ENCODE peak calls at places on chromosomes 16 and 17, in four cellular contexts. One of them, this sample, is unnamed.
A peak's percentile ranks its signal among the peaks of the same experiment; 100 is the strongest.

GRCh38 chr16:57041182-57042156 is 50.9 kb upstream of the CPNE2 start:
- DNase-seq in spleen: peak; percentile 90
- DNase-seq in IMR-90: no peak
- DNase-seq in CD4-positive, alpha-beta memory T cell: peak; percentile 81
- DNase-seq in this sample: no peak

GRCh38 chr17:58630883-58631522 is 60.8 kb downstream of the TEX14 start:
- DNase-seq in spleen: no peak
- DNase-seq in IMR-90: no peak
- DNase-seq in CD4-positive, alpha-beta memory T cell: no peak
- DNase-seq in this sample: peak; percentile 99

GRCh38 chr16:777826-778225 is 10.4 kb downstream of the RPUSD1 start:
- DNase-seq in spleen: no peak
- DNase-seq in IMR-90: peak; percentile 19
- DNase-seq in CD4-positive, alpha-beta memory T cell: no peak
- DNase-seq in this sample: peak; percentile 17

GRCh38 chr16:629289-630023 is 1.3 kb upstream of the WFIKKN1 start:
- DNase-seq in spleen: peak; percentile 72
- DNase-seq in IMR-90: no peak
- DNase-seq in CD4-positive, alpha-beta memory T cell: no peak
- DNase-seq in this sample: peak; percentile 44

GRCh38 chr16:81850197-81850944 is 71.3 kb downstream of the PLCG2 start:
- DNase-seq in spleen: no peak
- DNase-seq in IMR-90: no peak
- DNase-seq in CD4-positive, alpha-beta memory T cell: no peak
- DNase-seq in this sample: no peak

GRCh38 chr17:80260791-80261158 is at the start of gene RNF213:
- DNase-seq in spleen: peak; percentile 95
- DNase-seq in IMR-90: no peak
- DNase-seq in CD4-positive, alpha-beta memory T cell: peak; percentile 73
- DNase-seq in this sample: peak; percentile 40

GRCh38 chr16:29694384-29695195 is 15.6 kb downstream of the QPRT start:
- DNase-seq in spleen: peak; percentile 60
- DNase-seq in IMR-90: no peak
- DNase-seq in CD4-positive, alpha-beta memory T cell: no peak
- DNase-seq in this sample: no peak

GRCh38 chr17:5631958-5632357 is 47.6 kb upstream of the NLRP1 start:
- DNase-seq in spleen: no peak
- DNase-seq in IMR-90: no peak
- DNase-seq in CD4-positive, alpha-beta memory T cell: no peak
- DNase-seq in this sample: no peak

GRCh38 chr17:21166599-21167265 is 40.0 kb downstream of the DHRS7B start:
- DNase-seq in spleen: no peak
- DNase-seq in IMR-90: peak; percentile 11
- DNase-seq in CD4-positive, alpha-beta memory T cell: no peak
- DNase-seq in this sample: no peak

GRCh38 chr16:29883987-29884386 is 15.4 kb downstream of the SEZ6L2 start:
- DNase-seq in spleen: no peak
- DNase-seq in IMR-90: no peak
- DNase-seq in CD4-positive, alpha-beta memory T cell: no peak
- DNase-seq in this sample: no peak

GRCh38 chr16:55615071-55615470 is 40.7 kb upstream of the SLC6A2 start:
- DNase-seq in spleen: no peak
- DNase-seq in IMR-90: no peak
- DNase-seq in CD4-positive, alpha-beta memory T cell: no peak
- DNase-seq in this sample: no peak

GRCh38 chr17:21042434-21043295 is at the start of gene USP22:
- DNase-seq in spleen: peak; percentile 98
- DNase-seq in IMR-90: no peak
- DNase-seq in CD4-positive, alpha-beta memory T cell: peak; percentile 91
- DNase-seq in this sample: no peak

GRCh38 chr17:61202564-61202963 is 197.1 kb upstream of the TBX2 start:
- DNase-seq in spleen: no peak
- DNase-seq in IMR-90: peak; percentile 81
- DNase-seq in CD4-positive, alpha-beta memory T cell: no peak
- DNase-seq in this sample: peak; percentile 49

GRCh38 chr16:12904041-12904671 is 2.8 kb downstream of the SHISA9 start:
- DNase-seq in spleen: no peak
- DNase-seq in IMR-90: no peak
- DNase-seq in CD4-positive, alpha-beta memory T cell: no peak
- DNase-seq in this sample: no peak

GRCh38 chr16:15856901-15857778 is at the start of gene MYH11:
- DNase-seq in spleen: no peak
- DNase-seq in IMR-90: no peak
- DNase-seq in CD4-positive, alpha-beta memory T cell: no peak
- DNase-seq in this sample: peak; percentile 13
- H3K4me3 ChIP-seq in spleen: peak within 1 kb of the TSS; percentile 48
- H3K4me3 ChIP-seq in IMR-90: peak within 1 kb of the TSS; percentile 61
- H3K4me3 ChIP-seq in CD4-positive, alpha-beta memory T cell: no peak within 1 kb of the TSS
- H3K4me3 ChIP-seq in this sample: peak within 1 kb of the TSS; percentile 56

GRCh38 chr16:9061358-9061813 is 30.1 kb upstream of the HAPSTR1 start:
- DNase-seq in spleen: no peak
- DNase-seq in IMR-90: peak; percentile 82
- DNase-seq in CD4-positive, alpha-beta memory T cell: no peak
- DNase-seq in this sample: peak; percentile 92

GRCh38 chr16:9058211-9058610 is 33.2 kb upstream of the HAPSTR1 start:
- DNase-seq in spleen: no peak
- DNase-seq in IMR-90: no peak
- DNase-seq in CD4-positive, alpha-beta memory T cell: no peak
- DNase-seq in this sample: no peak

GRCh38 chr16:9062301-9062700 is 29.1 kb upstream of the HAPSTR1 start:
- DNase-seq in spleen: no peak
- DNase-seq in IMR-90: no peak
- DNase-seq in CD4-positive, alpha-beta memory T cell: no peak
- DNase-seq in this sample: no peak

GRCh38 chr16:9056061-9056460 is 35.4 kb upstream of the HAPSTR1 start:
- DNase-seq in spleen: no peak
- DNase-seq in IMR-90: no peak
- DNase-seq in CD4-positive, alpha-beta memory T cell: no peak
- DNase-seq in this sample: no peak

GRCh38 chr16:9060225-9060624 is 31.2 kb upstream of the HAPSTR1 start:
- DNase-seq in spleen: no peak
- DNase-seq in IMR-90: no peak
- DNase-seq in CD4-positive, alpha-beta memory T cell: no peak
- DNase-seq in this sample: no peak
- H3K4me3 ChIP-seq in spleen: no peak overlapping the region
- H3K4me3 ChIP-seq in IMR-90: no peak overlapping the region
- H3K4me3 ChIP-seq in CD4-positive, alpha-beta memory T cell: no peak overlapping the region
- H3K4me3 ChIP-seq in this sample: peak overlapping the region; percentile 55

DNA sequence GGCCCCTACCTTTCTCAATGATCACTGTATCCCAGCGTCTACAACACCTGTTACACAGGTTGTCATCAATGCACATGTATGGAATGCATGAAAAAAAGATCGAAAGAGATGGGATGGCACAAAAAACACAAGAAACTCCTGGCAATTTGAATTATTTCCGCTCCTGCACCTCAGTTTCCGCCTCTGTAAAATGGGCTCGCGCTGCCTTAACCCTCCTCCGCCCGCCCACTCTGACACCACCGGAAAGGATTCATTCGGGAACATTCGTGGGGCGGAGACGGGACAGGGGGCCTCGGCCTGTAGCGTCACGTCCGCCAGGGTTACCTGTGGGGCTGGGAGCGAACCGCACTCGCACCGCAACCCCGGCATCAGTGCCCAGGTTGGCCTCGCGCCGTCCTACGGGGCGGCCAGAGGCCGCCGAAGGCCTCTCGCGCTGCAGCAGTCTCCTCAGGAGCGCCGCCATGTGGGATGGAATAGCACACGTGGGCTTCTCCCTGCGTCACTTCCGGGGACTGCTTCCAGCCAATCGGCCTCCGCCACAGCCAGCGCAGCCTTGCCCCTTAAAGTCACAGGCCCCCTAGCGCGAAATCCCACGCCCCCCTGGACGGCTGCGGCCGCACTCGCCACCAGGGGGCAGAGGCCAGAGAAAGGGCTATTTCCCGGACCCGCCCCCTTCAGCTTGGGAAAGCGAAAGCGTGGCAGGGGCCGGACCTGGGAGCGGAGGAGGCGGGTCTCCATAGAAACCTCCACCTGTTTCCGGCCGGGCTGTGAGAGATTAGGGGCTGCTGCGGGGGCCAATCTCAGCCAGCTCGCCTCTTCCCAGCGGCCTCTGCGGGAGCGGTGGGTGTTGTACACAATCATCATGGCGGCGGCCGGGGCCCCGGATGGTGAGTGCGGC is at the start of the genes EARS2 and UBFD1:
- DNase-seq in spleen: peak; percentile 99
- DNase-seq in IMR-90: peak; percentile 98
- DNase-seq in CD4-positive, alpha-beta memory T cell: peak; percentile 97
- DNase-seq in this sample: peak; percentile 99
- H3K4me3 ChIP-seq in spleen: peak within 1 kb of the TSS; percentile 100
- H3K4me3 ChIP-seq in IMR-90: peak within 1 kb of the TSS; percentile 67
- H3K4me3 ChIP-seq in CD4-positive, alpha-beta memory T cell: peak within 1 kb of the TSS; percentile 95
- H3K4me3 ChIP-seq in this sample: peak within 1 kb of the TSS; percentile 93

DNA sequence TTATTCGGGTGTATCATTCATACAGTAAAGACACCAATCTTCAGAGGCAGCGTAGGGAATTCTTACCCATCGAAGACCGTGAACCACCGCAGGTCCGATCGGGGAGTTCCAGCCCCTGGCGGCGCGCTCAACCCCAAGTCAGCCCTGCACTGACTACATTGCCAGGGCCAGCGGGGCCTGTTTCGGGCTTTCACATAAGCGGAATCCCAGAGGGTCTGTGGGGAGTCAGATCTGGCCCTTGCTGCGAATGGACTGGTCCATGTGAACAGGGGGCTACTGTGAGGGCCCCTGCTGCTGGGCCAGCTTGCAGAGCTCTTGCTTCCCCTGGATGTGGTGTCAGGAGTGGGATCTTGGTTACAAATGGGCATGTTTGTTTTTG is 7.6 kb downstream of the PDE6G start:
- DNase-seq in spleen: no peak
- DNase-seq in IMR-90: no peak
- DNase-seq in CD4-positive, alpha-beta memory T cell: no peak
- DNase-seq in this sample: no peak
- H3K4me3 ChIP-seq in spleen: no peak overlapping the region
- H3K4me3 ChIP-seq in IMR-90: no peak overlapping the region
- H3K4me3 ChIP-seq in CD4-positive, alpha-beta memory T cell: no peak overlapping the region
- H3K4me3 ChIP-seq in this sample: no peak overlapping the region

GRCh38 chr17:42438600-42439567 is 15.8 kb upstream of the CAVIN1 start:
- DNase-seq in spleen: peak; percentile 81
- DNase-seq in IMR-90: no peak
- DNase-seq in CD4-positive, alpha-beta memory T cell: no peak
- DNase-seq in this sample: no peak

GRCh38 chr17:42431758-42432161 is 8.7 kb upstream of the CAVIN1 start:
- DNase-seq in spleen: no peak
- DNase-seq in IMR-90: peak; percentile 29
- DNase-seq in CD4-positive, alpha-beta memory T cell: no peak
- DNase-seq in this sample: peak; percentile 47

GRCh38 chr17:42441717-42442565 is 16.7 kb upstream of the ATP6V0A1 start:
- DNase-seq in spleen: no peak
- DNase-seq in IMR-90: no peak
- DNase-seq in CD4-positive, alpha-beta memory T cell: no peak
- DNase-seq in this sample: no peak

GRCh38 chr17:42436401-42436800 is 13.3 kb upstream of the CAVIN1 start:
- DNase-seq in spleen: no peak
- DNase-seq in IMR-90: peak; percentile 99
- DNase-seq in CD4-positive, alpha-beta memory T cell: no peak
- DNase-seq in this sample: peak; percentile 97
- H3K4me3 ChIP-seq in spleen: no peak overlapping the region
- H3K4me3 ChIP-seq in IMR-90: peak overlapping the region; percentile 8
- H3K4me3 ChIP-seq in CD4-positive, alpha-beta memory T cell: no peak overlapping the region
- H3K4me3 ChIP-seq in this sample: peak overlapping the region; percentile 26

GRCh38 chr17:8015236-8015956 is 13.0 kb downstream of the GUCY2D start:
- DNase-seq in spleen: peak; percentile 64
- DNase-seq in IMR-90: no peak
- DNase-seq in CD4-positive, alpha-beta memory T cell: no peak
- DNase-seq in this sample: no peak

GRCh38 chr17:8015957-8016631 is 13.7 kb downstream of the GUCY2D start:
- DNase-seq in spleen: peak; percentile 81
- DNase-seq in IMR-90: no peak
- DNase-seq in CD4-positive, alpha-beta memory T cell: no peak
- DNase-seq in this sample: no peak

GRCh38 chr17:8014558-8014850 is 12.1 kb downstream of the GUCY2D start:
- DNase-seq in spleen: peak; percentile 25
- DNase-seq in IMR-90: no peak
- DNase-seq in CD4-positive, alpha-beta memory T cell: no peak
- DNase-seq in this sample: no peak

GRCh38 chr17:8018436-8018835 is 16.0 kb downstream of the GUCY2D start:
- DNase-seq in spleen: no peak
- DNase-seq in IMR-90: no peak
- DNase-seq in CD4-positive, alpha-beta memory T cell: no peak
- DNase-seq in this sample: no peak

DNA sequence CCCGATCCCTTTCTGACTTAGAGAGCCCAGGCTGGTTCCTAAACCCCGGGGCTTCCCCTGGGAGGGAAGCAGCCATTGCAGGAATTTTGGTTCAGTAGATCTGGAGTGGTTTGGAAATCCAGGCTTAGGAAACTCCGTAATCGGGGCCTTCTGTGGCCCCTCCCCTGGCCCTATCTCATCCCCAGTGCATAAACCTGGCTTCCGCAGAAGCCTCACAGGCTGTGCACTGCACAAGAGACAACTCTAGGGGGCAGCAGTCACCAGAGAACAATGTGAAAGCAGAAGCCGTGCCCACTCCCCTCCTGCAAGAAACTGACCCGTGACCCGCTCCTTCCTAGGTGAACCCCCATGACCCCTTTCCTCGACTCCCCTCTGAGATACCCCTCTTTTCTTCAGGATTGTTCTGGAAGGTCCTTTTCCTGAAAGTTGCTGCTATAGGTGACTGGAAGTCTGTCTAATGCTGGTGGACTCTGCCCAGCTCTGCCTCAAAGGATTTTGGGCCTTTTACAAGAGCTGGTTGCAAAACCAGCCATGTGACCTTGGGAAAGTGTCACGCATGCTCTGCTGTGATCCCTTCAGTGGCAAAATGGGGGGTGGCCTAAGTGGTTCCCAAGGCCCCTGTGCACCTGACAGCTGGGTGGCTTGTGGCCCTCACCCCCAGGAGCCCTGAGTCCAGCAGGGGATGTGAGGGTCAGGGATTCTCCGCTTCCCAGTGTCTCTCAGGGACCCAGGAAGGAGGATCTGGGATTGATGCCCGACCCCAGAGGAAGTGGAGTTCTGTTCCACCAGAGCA is 14.4 kb downstream of the GUCY2D start:
- DNase-seq in spleen: peak; percentile 81
- DNase-seq in IMR-90: no peak
- DNase-seq in CD4-positive, alpha-beta memory T cell: peak; percentile 33
- DNase-seq in this sample: peak; percentile 36
- H3K4me3 ChIP-seq in spleen: peak overlapping the region; percentile 38
- H3K4me3 ChIP-seq in IMR-90: no peak overlapping the region
- H3K4me3 ChIP-seq in CD4-positive, alpha-beta memory T cell: peak overlapping the region; percentile 47
- H3K4me3 ChIP-seq in this sample: no peak overlapping the region

DNA sequence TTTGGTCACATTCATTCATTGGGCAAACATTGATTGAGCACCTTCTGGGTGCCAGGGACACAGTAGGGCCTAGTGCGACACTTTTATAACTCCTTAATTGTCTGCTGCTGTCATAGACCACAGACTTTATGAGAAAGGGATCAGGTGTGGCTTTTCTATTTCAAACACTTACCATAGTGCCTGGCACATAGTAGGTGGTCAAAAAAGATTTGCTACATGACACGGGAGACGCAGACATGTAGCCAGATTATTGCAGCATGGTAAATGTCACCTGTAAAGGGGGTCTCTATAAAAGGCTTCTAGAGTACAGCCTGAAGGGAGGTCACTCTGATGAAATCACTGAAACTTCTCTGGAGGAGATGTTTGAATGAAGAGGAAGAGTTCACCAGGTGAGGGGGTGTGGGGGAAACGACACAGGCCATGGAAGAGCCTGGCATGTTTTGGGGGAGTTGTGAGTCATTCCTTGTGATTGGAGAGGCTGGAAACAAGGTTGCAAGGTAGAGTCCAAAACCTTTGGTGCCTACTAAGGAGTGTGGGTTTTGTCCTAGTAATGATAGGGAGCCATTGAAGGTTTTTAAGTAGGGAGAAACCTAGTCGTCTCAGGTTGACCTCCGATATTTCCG is 1.6 kb downstream of the RSAD1 start:
- DNase-seq in spleen: peak; percentile 2
- DNase-seq in IMR-90: no peak
- DNase-seq in CD4-positive, alpha-beta memory T cell: no peak
- DNase-seq in this sample: no peak
- H3K4me3 ChIP-seq in spleen: no peak overlapping the region
- H3K4me3 ChIP-seq in IMR-90: no peak overlapping the region
- H3K4me3 ChIP-seq in CD4-positive, alpha-beta memory T cell: no peak overlapping the region
- H3K4me3 ChIP-seq in this sample: peak overlapping the region; percentile 98